ENCODE peak calls at places on chromosomes 11 and 22, in four cellular contexts. E, D, T and X are unnamed samples.

GRCh38 chr22:28440517-28441366 is 238.9 kb downstream of the TTC28 start:
- DNase-seq in T (no peak), E (no peak), D (no peak), X (no peak)

GRCh38 chr22:50522806-50523438 is 2.5 kb downstream of the SCO2 start:
- DNase-seq in T (no peak), D (no peak), E (no peak), X (no peak)

GRCh38 chr11:11608783-11609232 is 13.0 kb downstream of the GALNT18 start:
- DNase-seq in D (peak; percentile 68), E (no peak), T (no peak), X (no peak)

GRCh38 chr22:33114570-33114969 is 56.4 kb upstream of the SYN3 start:
- DNase-seq in T (no peak), E (no peak), D (peak; percentile 15), X (no peak)

GRCh38 chr11:100857236-100858005 is 170.3 kb downstream of the ARHGAP42 start:
- DNase-seq in T (no peak), D (no peak), E (no peak), X (no peak)

GRCh38 chr11:86183694-86184093 is 60.9 kb upstream of the EED start:
- DNase-seq in D (peak; percentile 75), E (no peak), T (no peak), X (no peak)

GRCh38 chr11:119895981-119896380 is 167.0 kb upstream of the NECTIN1 start:
- DNase-seq in T (no peak), D (no peak), E (no peak), X (no peak)

GRCh38 chr11:117375960-117376359 is 48.3 kb downstream of the CEP164 start:
- DNase-seq in E (no peak), T (no peak), D (no peak), X (no peak)

GRCh38 chr11:96103102-96103501 is 179.2 kb upstream of the MTMR2 start:
- DNase-seq in T (no peak), E (no peak), D (no peak), X (no peak)

GRCh38 chr11:443542-444199 is 1.9 kb upstream of the ANO9 start:
- DNase-seq in E (no peak), D (no peak), T (no peak), X (no peak)

GRCh38 chr11:120065876-120066275 is 72.0 kb downstream of the TRIM29 start:
- DNase-seq in E (no peak), T (no peak), D (no peak), X (no peak)

GRCh38 chr22:37145415-37146385 is 4.0 kb downstream of the IL2RB start:
- DNase-seq in D (peak; percentile 57), E (no peak), T (no peak), X (no peak)

GRCh38 chr11:73949912-73950311 is 914 bp upstream of the DNAJB13 start:
- DNase-seq in T (no peak), E (no peak), D (no peak), X (no peak)

GRCh38 chr11:59560702-59561469 is 49.5 kb downstream of the OR4D9 start:
- DNase-seq in D (peak; percentile 88), E (peak; percentile 81), T (peak; percentile 83), X (peak; percentile 64)

GRCh38 chr11:11983427-11983826 is 25.0 kb downstream of the DKK3 start:
- DNase-seq in D (no peak), T (no peak), E (no peak), X (no peak)

GRCh38 chr11:70016666-70017347 is 61.3 kb upstream of the ANO1 start:
- DNase-seq in T (peak; percentile 76), E (peak; percentile 69), D (peak; percentile 98), X (no peak)

GRCh38 chr11:69820441-69820840 is 1.2 kb upstream of the FGF3 start:
- DNase-seq in D (no peak), T (no peak), E (no peak), X (no peak)

GRCh38 chr11:115942043-115942442 is 437.8 kb upstream of the CADM1 start:
- DNase-seq in T (no peak), E (no peak), D (no peak), X (no peak)

GRCh38 chr22:49866134-49866533 is 12.5 kb downstream of the ZBED4 start:
- DNase-seq in T (no peak), D (no peak), E (no peak), X (no peak)

GRCh38 chr11:92311616-92312449 is 87.2 kb downstream of the FAT3 start:
- DNase-seq in D (no peak), T (no peak), E (no peak), X (no peak)

GRCh38 chr11:74330065-74330858 is 18.8 kb upstream of the P4HA3 start:
- DNase-seq in D (peak; percentile 61), T (no peak), E (no peak), X (no peak)

GRCh38 chr11:23509023-23509422 is 648.7 kb upstream of the CCDC179 start:
- DNase-seq in E (no peak), T (no peak), D (peak; percentile 63), X (no peak)

GRCh38 chr11:118921121-118921928 is 4.4 kb downstream of the BCL9L start:
- DNase-seq in D (peak; percentile 85), T (no peak), E (no peak), X (no peak)

DNA sequence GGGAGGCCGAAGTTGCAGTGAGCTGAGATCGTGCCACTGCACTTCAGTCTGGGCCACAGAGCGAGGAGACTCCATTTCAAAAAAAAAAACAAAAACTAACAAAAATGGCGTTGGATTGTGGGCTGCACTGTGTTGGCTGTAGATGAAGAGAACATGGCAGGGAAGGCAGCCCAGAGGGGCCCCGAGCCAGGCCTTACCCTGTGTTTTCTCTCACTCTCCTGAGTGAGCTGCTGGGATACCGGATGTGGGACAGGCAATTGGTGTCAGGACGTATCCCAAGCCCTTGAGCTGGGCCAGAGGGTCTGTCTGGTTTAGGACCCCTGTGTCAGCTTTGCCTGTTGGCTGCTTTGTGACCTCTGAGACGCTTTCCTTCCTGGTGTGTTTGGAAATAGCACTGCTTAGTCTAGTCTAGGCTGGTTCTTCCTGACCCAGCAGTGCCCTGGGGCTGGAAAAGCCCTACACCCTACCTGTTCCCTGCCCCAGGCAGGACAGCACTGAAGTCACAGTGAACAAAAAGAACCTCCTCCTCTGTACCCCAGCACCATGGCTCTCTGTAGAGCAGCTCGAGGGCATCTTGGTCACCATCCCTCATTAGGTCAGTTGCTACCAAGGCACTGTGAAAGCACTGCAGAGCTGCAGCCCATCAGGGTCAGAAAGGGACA is 17.8 kb downstream of the CHADL start:
- DNase-seq in D (no peak), E (no peak), T (no peak), X (no peak)
- H3K4me3 ChIP-seq in D (no peak overlapping the region), E (no peak overlapping the region), T (no peak overlapping the region), X (no peak overlapping the region)

GRCh38 chr22:20215742-20216141 is 52.4 kb downstream of the RTN4R start:
- DNase-seq in T (no peak), D (no peak), E (no peak), X (no peak)
- TF ChIP-seq CTCF in T (no peak), D (no peak), E (no peak), X (peak; percentile 4)

GRCh38 chr11:61499816-61500491 is 8.6 kb upstream of the LRRC10B start:
- DNase-seq in E (no peak), T (no peak), D (no peak), X (no peak)
- H3K4me3 ChIP-seq in E (no peak overlapping the region), T (no peak overlapping the region), D (no peak overlapping the region), X (no peak overlapping the region)

DNA sequence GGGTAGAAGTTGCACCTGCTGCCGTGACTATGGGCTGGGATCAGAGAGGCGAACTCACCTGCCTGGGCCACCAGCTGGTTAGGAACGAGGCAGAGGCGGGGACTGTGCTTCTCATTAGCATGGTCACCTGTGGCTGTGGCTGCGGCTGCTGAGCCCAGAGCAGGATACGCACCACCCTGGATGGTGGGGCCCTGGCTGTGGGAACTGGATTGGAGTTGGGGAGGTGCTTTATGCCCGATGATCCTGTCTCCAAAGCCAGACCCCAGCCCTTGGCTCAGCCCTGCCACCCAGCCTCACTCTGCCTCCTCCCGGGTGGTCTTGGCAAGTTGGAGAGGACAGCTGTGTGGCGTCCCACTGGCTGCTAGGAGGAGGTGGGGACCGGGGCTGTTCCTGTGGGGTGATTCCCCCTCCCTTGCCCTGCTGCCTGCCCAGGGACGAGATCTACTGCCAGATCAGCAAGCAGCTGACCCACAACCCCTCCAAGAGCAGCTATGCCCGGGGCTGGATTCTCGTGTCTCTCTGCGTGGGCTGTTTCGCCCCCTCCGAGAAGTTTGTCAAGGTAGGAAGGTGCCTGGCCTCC is 61.0 kb downstream of the MYO7A start:
- DNase-seq in T (no peak), E (no peak), D (no peak), X (no peak)
- TF ChIP-seq CTCF in T (no peak), E (no peak), D (no peak), X (no peak)

DNA sequence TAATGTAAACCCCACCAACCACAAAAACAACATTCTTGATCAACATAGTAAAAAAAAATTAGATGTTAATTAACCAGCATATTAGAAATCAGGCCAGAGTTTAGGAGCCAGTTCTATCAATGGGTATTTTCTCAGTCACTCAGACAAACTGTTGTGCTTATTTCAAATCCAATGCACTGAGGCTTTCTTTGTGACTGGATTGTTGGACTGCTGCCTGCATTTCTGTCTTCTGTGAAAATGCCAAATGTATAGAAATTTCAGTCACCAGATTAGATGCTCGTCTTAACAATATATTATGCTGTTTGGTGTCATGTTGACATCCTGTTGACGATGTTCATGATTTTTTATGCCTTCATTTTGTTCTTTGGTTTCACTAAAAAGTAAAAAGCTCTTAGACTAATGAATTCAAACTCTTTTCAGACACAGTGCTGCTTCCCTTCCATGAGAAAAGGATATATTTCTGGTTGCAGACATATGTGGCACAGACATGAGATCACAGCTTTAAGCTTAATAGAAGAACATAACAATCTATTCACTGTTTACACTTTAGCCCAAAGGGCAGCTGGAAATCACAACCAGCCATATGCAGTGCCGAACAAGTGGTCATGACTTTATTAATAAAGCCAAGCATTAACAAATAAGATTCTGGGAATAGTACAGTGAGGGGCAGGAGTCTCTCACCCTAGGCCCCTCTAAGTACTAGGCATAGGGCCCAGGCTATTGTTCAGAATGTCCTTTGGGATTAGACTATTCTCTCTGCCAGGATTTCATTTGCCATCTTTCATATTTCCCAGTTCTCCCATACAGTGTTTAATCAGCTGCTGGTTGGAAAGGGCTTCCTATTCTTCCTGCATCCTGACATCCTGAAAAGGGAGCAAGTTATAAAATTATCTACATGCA is 9.4 kb upstream of the SOX6 start:
- DNase-seq in T (no peak), E (no peak), D (no peak), X (no peak)
- H3K4me3 ChIP-seq in T (no peak overlapping the region), E (no peak overlapping the region), D (no peak overlapping the region), X (no peak overlapping the region)

DNA sequence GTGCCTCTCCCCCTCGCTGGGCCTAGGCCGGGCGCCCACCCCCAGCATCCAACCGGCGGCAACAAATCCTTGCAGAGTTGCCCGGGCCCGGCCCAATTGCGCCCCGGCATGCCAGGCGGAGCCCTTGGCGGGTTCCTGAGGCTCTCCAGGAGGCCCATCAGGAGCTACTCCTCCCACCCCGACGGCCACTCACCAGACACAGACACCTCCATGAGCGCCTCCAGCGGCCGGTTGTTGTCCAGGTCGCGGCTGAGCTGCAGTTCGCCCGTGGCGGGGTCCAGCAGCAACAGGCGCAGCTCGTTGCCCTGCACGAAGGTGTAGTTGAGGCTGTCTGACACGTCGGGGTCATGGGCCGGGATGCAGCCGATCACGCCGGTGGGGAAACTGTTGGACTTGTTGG is 4.0 kb downstream of the CELSR1 start:
- DNase-seq in D (no peak), T (no peak), E (peak; percentile 25), X (no peak)
- TF ChIP-seq CTCF in D (no peak), T (no peak), E (peak; percentile 74), X (no peak)

GRCh38 chr11:129316781-129317180 is 58.9 kb upstream of the BARX2 start:
- DNase-seq in T (no peak), E (no peak), D (no peak), X (no peak)
- H3K4me3 ChIP-seq in T (no peak overlapping the region), E (no peak overlapping the region), D (no peak overlapping the region), X (no peak overlapping the region)

GRCh38 chr11:68173926-68174325 is 39.2 kb downstream of the KMT5B start:
- DNase-seq in T (no peak), D (no peak), E (no peak), X (no peak)
- TF ChIP-seq CTCF in T (no peak), D (no peak), E (no peak), X (no peak)

GRCh38 chr11:122201126-122201525 is 85.1 kb upstream of the BLID start:
- DNase-seq in T (no peak), D (no peak), E (no peak), X (no peak)
- H3K4me3 ChIP-seq in T (peak overlapping the region; percentile 12), D (no peak overlapping the region), E (no peak overlapping the region), X (peak overlapping the region; percentile 47)